ENCODE peak calls at places on chromosomes 16 and 17, in seven cellular contexts. One of them, this sample, is unnamed.

GRCh38 chr17:9254841-9255240 is 233.5 kb downstream of the NTN1 start:
- DNase-seq in stimulated activated effector memory CD8-positive, alpha-beta T cell treated with anti-CD3 and anti-CD28 coated beads, Interleukin-12 subunit alpha, Interleukin-12 subunit beta, amount 100 ng/mL, for 72 hours: no peak
- DNase-seq in activated naive CD8-positive, alpha-beta T cell treated with anti-CD3 and anti-CD28 coated beads, Interleukin-2, amount 50 U/mL, for 24 hours: no peak
- DNase-seq in activated CD4-positive, alpha-beta memory T cell treated with anti-CD3 and anti-CD28 coated beads, Interleukin-2, amount 10 ng/mL, durations not matched to agents 7 days and 5 days: no peak
- DNase-seq in stimulated activated CD8-positive, alpha-beta memory T cell treated with anti-CD3 and anti-CD28 coated beads, Interleukin-7, amount 100 ng/mL, for 1 hour: no peak
- DNase-seq in Daoy: no peak
- DNase-seq in stimulated activated CD4-positive, alpha-beta T cell treated with anti-CD3 and anti-CD28 coated beads, Interleukin-1b, Interleukin-23, amount 100 ng/mL, for 24 hours: no peak
- DNase-seq in this sample: no peak

GRCh38 chr16:75340715-75341500 is 89.5 kb upstream of the BCAR1 start:
- DNase-seq in stimulated activated effector memory CD8-positive, alpha-beta T cell treated with anti-CD3 and anti-CD28 coated beads, Interleukin-12 subunit alpha, Interleukin-12 subunit beta, amount 100 ng/mL, for 72 hours: no peak
- DNase-seq in activated naive CD8-positive, alpha-beta T cell treated with anti-CD3 and anti-CD28 coated beads, Interleukin-2, amount 50 U/mL, for 24 hours: no peak
- DNase-seq in activated CD4-positive, alpha-beta memory T cell treated with anti-CD3 and anti-CD28 coated beads, Interleukin-2, amount 10 ng/mL, durations not matched to agents 7 days and 5 days: no peak
- DNase-seq in stimulated activated CD8-positive, alpha-beta memory T cell treated with anti-CD3 and anti-CD28 coated beads, Interleukin-7, amount 100 ng/mL, for 1 hour: no peak
- DNase-seq in Daoy: peak; percentile 59
- DNase-seq in stimulated activated CD4-positive, alpha-beta T cell treated with anti-CD3 and anti-CD28 coated beads, Interleukin-1b, Interleukin-23, amount 100 ng/mL, for 24 hours: no peak
- DNase-seq in this sample: no peak

GRCh38 chr17:245020-245419 is 63.6 kb upstream of the DOC2B start:
- DNase-seq in stimulated activated effector memory CD8-positive, alpha-beta T cell treated with anti-CD3 and anti-CD28 coated beads, Interleukin-12 subunit alpha, Interleukin-12 subunit beta, amount 100 ng/mL, for 72 hours: no peak
- DNase-seq in activated naive CD8-positive, alpha-beta T cell treated with anti-CD3 and anti-CD28 coated beads, Interleukin-2, amount 50 U/mL, for 24 hours: no peak
- DNase-seq in activated CD4-positive, alpha-beta memory T cell treated with anti-CD3 and anti-CD28 coated beads, Interleukin-2, amount 10 ng/mL, durations not matched to agents 7 days and 5 days: no peak
- DNase-seq in stimulated activated CD8-positive, alpha-beta memory T cell treated with anti-CD3 and anti-CD28 coated beads, Interleukin-7, amount 100 ng/mL, for 1 hour: no peak
- DNase-seq in Daoy: no peak
- DNase-seq in stimulated activated CD4-positive, alpha-beta T cell treated with anti-CD3 and anti-CD28 coated beads, Interleukin-1b, Interleukin-23, amount 100 ng/mL, for 24 hours: no peak
- DNase-seq in this sample: no peak

GRCh38 chr16:88965411-88965810 is 11.6 kb downstream of the CBFA2T3 start:
- DNase-seq in stimulated activated effector memory CD8-positive, alpha-beta T cell treated with anti-CD3 and anti-CD28 coated beads, Interleukin-12 subunit alpha, Interleukin-12 subunit beta, amount 100 ng/mL, for 72 hours: no peak
- DNase-seq in activated naive CD8-positive, alpha-beta T cell treated with anti-CD3 and anti-CD28 coated beads, Interleukin-2, amount 50 U/mL, for 24 hours: no peak
- DNase-seq in activated CD4-positive, alpha-beta memory T cell treated with anti-CD3 and anti-CD28 coated beads, Interleukin-2, amount 10 ng/mL, durations not matched to agents 7 days and 5 days: no peak
- DNase-seq in stimulated activated CD8-positive, alpha-beta memory T cell treated with anti-CD3 and anti-CD28 coated beads, Interleukin-7, amount 100 ng/mL, for 1 hour: no peak
- DNase-seq in Daoy: no peak
- DNase-seq in stimulated activated CD4-positive, alpha-beta T cell treated with anti-CD3 and anti-CD28 coated beads, Interleukin-1b, Interleukin-23, amount 100 ng/mL, for 24 hours: no peak
- DNase-seq in this sample: no peak

GRCh38 chr17:2854662-2855061 is 58.4 kb downstream of the RAP1GAP2 start:
- DNase-seq in stimulated activated effector memory CD8-positive, alpha-beta T cell treated with anti-CD3 and anti-CD28 coated beads, Interleukin-12 subunit alpha, Interleukin-12 subunit beta, amount 100 ng/mL, for 72 hours: no peak
- DNase-seq in activated naive CD8-positive, alpha-beta T cell treated with anti-CD3 and anti-CD28 coated beads, Interleukin-2, amount 50 U/mL, for 24 hours: no peak
- DNase-seq in activated CD4-positive, alpha-beta memory T cell treated with anti-CD3 and anti-CD28 coated beads, Interleukin-2, amount 10 ng/mL, durations not matched to agents 7 days and 5 days: no peak
- DNase-seq in stimulated activated CD8-positive, alpha-beta memory T cell treated with anti-CD3 and anti-CD28 coated beads, Interleukin-7, amount 100 ng/mL, for 1 hour: no peak
- DNase-seq in Daoy: peak; percentile 46
- DNase-seq in stimulated activated CD4-positive, alpha-beta T cell treated with anti-CD3 and anti-CD28 coated beads, Interleukin-1b, Interleukin-23, amount 100 ng/mL, for 24 hours: no peak
- DNase-seq in this sample: no peak

GRCh38 chr17:34220776-34221390 is 34.2 kb upstream of the CCL2 start:
- DNase-seq in stimulated activated effector memory CD8-positive, alpha-beta T cell treated with anti-CD3 and anti-CD28 coated beads, Interleukin-12 subunit alpha, Interleukin-12 subunit beta, amount 100 ng/mL, for 72 hours: no peak
- DNase-seq in activated naive CD8-positive, alpha-beta T cell treated with anti-CD3 and anti-CD28 coated beads, Interleukin-2, amount 50 U/mL, for 24 hours: no peak
- DNase-seq in activated CD4-positive, alpha-beta memory T cell treated with anti-CD3 and anti-CD28 coated beads, Interleukin-2, amount 10 ng/mL, durations not matched to agents 7 days and 5 days: no peak
- DNase-seq in stimulated activated CD8-positive, alpha-beta memory T cell treated with anti-CD3 and anti-CD28 coated beads, Interleukin-7, amount 100 ng/mL, for 1 hour: no peak
- DNase-seq in Daoy: no peak
- DNase-seq in stimulated activated CD4-positive, alpha-beta T cell treated with anti-CD3 and anti-CD28 coated beads, Interleukin-1b, Interleukin-23, amount 100 ng/mL, for 24 hours: no peak
- DNase-seq in this sample: no peak

GRCh38 chr17:10398352-10398751 is 23.4 kb downstream of the MYH8 start:
- DNase-seq in stimulated activated effector memory CD8-positive, alpha-beta T cell treated with anti-CD3 and anti-CD28 coated beads, Interleukin-12 subunit alpha, Interleukin-12 subunit beta, amount 100 ng/mL, for 72 hours: no peak
- DNase-seq in activated naive CD8-positive, alpha-beta T cell treated with anti-CD3 and anti-CD28 coated beads, Interleukin-2, amount 50 U/mL, for 24 hours: no peak
- DNase-seq in activated CD4-positive, alpha-beta memory T cell treated with anti-CD3 and anti-CD28 coated beads, Interleukin-2, amount 10 ng/mL, durations not matched to agents 7 days and 5 days: no peak
- DNase-seq in stimulated activated CD8-positive, alpha-beta memory T cell treated with anti-CD3 and anti-CD28 coated beads, Interleukin-7, amount 100 ng/mL, for 1 hour: no peak
- DNase-seq in Daoy: peak; percentile 52
- DNase-seq in stimulated activated CD4-positive, alpha-beta T cell treated with anti-CD3 and anti-CD28 coated beads, Interleukin-1b, Interleukin-23, amount 100 ng/mL, for 24 hours: no peak
- DNase-seq in this sample: no peak

GRCh38 chr17:45428954-45429337 is 3.7 kb downstream of the ARHGAP27 start:
- DNase-seq in stimulated activated effector memory CD8-positive, alpha-beta T cell treated with anti-CD3 and anti-CD28 coated beads, Interleukin-12 subunit alpha, Interleukin-12 subunit beta, amount 100 ng/mL, for 72 hours: no peak
- DNase-seq in activated naive CD8-positive, alpha-beta T cell treated with anti-CD3 and anti-CD28 coated beads, Interleukin-2, amount 50 U/mL, for 24 hours: no peak
- DNase-seq in activated CD4-positive, alpha-beta memory T cell treated with anti-CD3 and anti-CD28 coated beads, Interleukin-2, amount 10 ng/mL, durations not matched to agents 7 days and 5 days: no peak
- DNase-seq in stimulated activated CD8-positive, alpha-beta memory T cell treated with anti-CD3 and anti-CD28 coated beads, Interleukin-7, amount 100 ng/mL, for 1 hour: no peak
- DNase-seq in Daoy: no peak
- DNase-seq in stimulated activated CD4-positive, alpha-beta T cell treated with anti-CD3 and anti-CD28 coated beads, Interleukin-1b, Interleukin-23, amount 100 ng/mL, for 24 hours: no peak
- DNase-seq in this sample: peak; percentile 52

GRCh38 chr17:50184057-50184456 is 17.4 kb downstream of the COL1A1 start:
- DNase-seq in stimulated activated effector memory CD8-positive, alpha-beta T cell treated with anti-CD3 and anti-CD28 coated beads, Interleukin-12 subunit alpha, Interleukin-12 subunit beta, amount 100 ng/mL, for 72 hours: no peak
- DNase-seq in activated naive CD8-positive, alpha-beta T cell treated with anti-CD3 and anti-CD28 coated beads, Interleukin-2, amount 50 U/mL, for 24 hours: no peak
- DNase-seq in activated CD4-positive, alpha-beta memory T cell treated with anti-CD3 and anti-CD28 coated beads, Interleukin-2, amount 10 ng/mL, durations not matched to agents 7 days and 5 days: no peak
- DNase-seq in stimulated activated CD8-positive, alpha-beta memory T cell treated with anti-CD3 and anti-CD28 coated beads, Interleukin-7, amount 100 ng/mL, for 1 hour: no peak
- DNase-seq in Daoy: peak; percentile 52
- DNase-seq in stimulated activated CD4-positive, alpha-beta T cell treated with anti-CD3 and anti-CD28 coated beads, Interleukin-1b, Interleukin-23, amount 100 ng/mL, for 24 hours: no peak
- DNase-seq in this sample: no peak

GRCh38 chr17:77482375-77483127 is 341.8 kb downstream of the SEC14L1 start:
- DNase-seq in stimulated activated effector memory CD8-positive, alpha-beta T cell treated with anti-CD3 and anti-CD28 coated beads, Interleukin-12 subunit alpha, Interleukin-12 subunit beta, amount 100 ng/mL, for 72 hours: no peak
- DNase-seq in activated naive CD8-positive, alpha-beta T cell treated with anti-CD3 and anti-CD28 coated beads, Interleukin-2, amount 50 U/mL, for 24 hours: no peak
- DNase-seq in activated CD4-positive, alpha-beta memory T cell treated with anti-CD3 and anti-CD28 coated beads, Interleukin-2, amount 10 ng/mL, durations not matched to agents 7 days and 5 days: no peak
- DNase-seq in stimulated activated CD8-positive, alpha-beta memory T cell treated with anti-CD3 and anti-CD28 coated beads, Interleukin-7, amount 100 ng/mL, for 1 hour: no peak
- DNase-seq in Daoy: no peak
- DNase-seq in stimulated activated CD4-positive, alpha-beta T cell treated with anti-CD3 and anti-CD28 coated beads, Interleukin-1b, Interleukin-23, amount 100 ng/mL, for 24 hours: no peak
- DNase-seq in this sample: no peak

GRCh38 chr17:39165844-39166349 is at the start of gene ARL5C:
- DNase-seq in stimulated activated effector memory CD8-positive, alpha-beta T cell treated with anti-CD3 and anti-CD28 coated beads, Interleukin-12 subunit alpha, Interleukin-12 subunit beta, amount 100 ng/mL, for 72 hours: no peak
- DNase-seq in activated naive CD8-positive, alpha-beta T cell treated with anti-CD3 and anti-CD28 coated beads, Interleukin-2, amount 50 U/mL, for 24 hours: no peak
- DNase-seq in activated CD4-positive, alpha-beta memory T cell treated with anti-CD3 and anti-CD28 coated beads, Interleukin-2, amount 10 ng/mL, durations not matched to agents 7 days and 5 days: no peak
- DNase-seq in stimulated activated CD8-positive, alpha-beta memory T cell treated with anti-CD3 and anti-CD28 coated beads, Interleukin-7, amount 100 ng/mL, for 1 hour: no peak
- DNase-seq in Daoy: no peak
- DNase-seq in stimulated activated CD4-positive, alpha-beta T cell treated with anti-CD3 and anti-CD28 coated beads, Interleukin-1b, Interleukin-23, amount 100 ng/mL, for 24 hours: no peak
- DNase-seq in this sample: no peak

GRCh38 chr17:74545456-74546230 is at the start of gene CD300C:
- DNase-seq in stimulated activated effector memory CD8-positive, alpha-beta T cell treated with anti-CD3 and anti-CD28 coated beads, Interleukin-12 subunit alpha, Interleukin-12 subunit beta, amount 100 ng/mL, for 72 hours: no peak
- DNase-seq in activated naive CD8-positive, alpha-beta T cell treated with anti-CD3 and anti-CD28 coated beads, Interleukin-2, amount 50 U/mL, for 24 hours: peak; percentile 10
- DNase-seq in activated CD4-positive, alpha-beta memory T cell treated with anti-CD3 and anti-CD28 coated beads, Interleukin-2, amount 10 ng/mL, durations not matched to agents 7 days and 5 days: peak; percentile 60
- DNase-seq in stimulated activated CD8-positive, alpha-beta memory T cell treated with anti-CD3 and anti-CD28 coated beads, Interleukin-7, amount 100 ng/mL, for 1 hour: no peak
- DNase-seq in Daoy: peak; percentile 46
- DNase-seq in stimulated activated CD4-positive, alpha-beta T cell treated with anti-CD3 and anti-CD28 coated beads, Interleukin-1b, Interleukin-23, amount 100 ng/mL, for 24 hours: no peak
- DNase-seq in this sample: no peak

GRCh38 chr16:3536271-3536671 is 35.5 kb downstream of the CLUAP1 start:
- DNase-seq in stimulated activated effector memory CD8-positive, alpha-beta T cell treated with anti-CD3 and anti-CD28 coated beads, Interleukin-12 subunit alpha, Interleukin-12 subunit beta, amount 100 ng/mL, for 72 hours: no peak
- DNase-seq in activated naive CD8-positive, alpha-beta T cell treated with anti-CD3 and anti-CD28 coated beads, Interleukin-2, amount 50 U/mL, for 24 hours: no peak
- DNase-seq in activated CD4-positive, alpha-beta memory T cell treated with anti-CD3 and anti-CD28 coated beads, Interleukin-2, amount 10 ng/mL, durations not matched to agents 7 days and 5 days: no peak
- DNase-seq in stimulated activated CD8-positive, alpha-beta memory T cell treated with anti-CD3 and anti-CD28 coated beads, Interleukin-7, amount 100 ng/mL, for 1 hour: no peak
- DNase-seq in Daoy: no peak
- DNase-seq in stimulated activated CD4-positive, alpha-beta T cell treated with anti-CD3 and anti-CD28 coated beads, Interleukin-1b, Interleukin-23, amount 100 ng/mL, for 24 hours: no peak
- DNase-seq in this sample: no peak

GRCh38 chr16:19609359-19609758 is 53.9 kb downstream of the VPS35L start:
- DNase-seq in stimulated activated effector memory CD8-positive, alpha-beta T cell treated with anti-CD3 and anti-CD28 coated beads, Interleukin-12 subunit alpha, Interleukin-12 subunit beta, amount 100 ng/mL, for 72 hours: no peak
- DNase-seq in activated naive CD8-positive, alpha-beta T cell treated with anti-CD3 and anti-CD28 coated beads, Interleukin-2, amount 50 U/mL, for 24 hours: no peak
- DNase-seq in activated CD4-positive, alpha-beta memory T cell treated with anti-CD3 and anti-CD28 coated beads, Interleukin-2, amount 10 ng/mL, durations not matched to agents 7 days and 5 days: no peak
- DNase-seq in stimulated activated CD8-positive, alpha-beta memory T cell treated with anti-CD3 and anti-CD28 coated beads, Interleukin-7, amount 100 ng/mL, for 1 hour: no peak
- DNase-seq in Daoy: no peak
- DNase-seq in stimulated activated CD4-positive, alpha-beta T cell treated with anti-CD3 and anti-CD28 coated beads, Interleukin-1b, Interleukin-23, amount 100 ng/mL, for 24 hours: no peak
- DNase-seq in this sample: no peak

GRCh38 chr17:2173005-2173404 is 118.1 kb downstream of the HIC1 start:
- DNase-seq in stimulated activated effector memory CD8-positive, alpha-beta T cell treated with anti-CD3 and anti-CD28 coated beads, Interleukin-12 subunit alpha, Interleukin-12 subunit beta, amount 100 ng/mL, for 72 hours: no peak
- DNase-seq in activated naive CD8-positive, alpha-beta T cell treated with anti-CD3 and anti-CD28 coated beads, Interleukin-2, amount 50 U/mL, for 24 hours: no peak
- DNase-seq in activated CD4-positive, alpha-beta memory T cell treated with anti-CD3 and anti-CD28 coated beads, Interleukin-2, amount 10 ng/mL, durations not matched to agents 7 days and 5 days: no peak
- DNase-seq in stimulated activated CD8-positive, alpha-beta memory T cell treated with anti-CD3 and anti-CD28 coated beads, Interleukin-7, amount 100 ng/mL, for 1 hour: no peak
- DNase-seq in Daoy: no peak
- DNase-seq in stimulated activated CD4-positive, alpha-beta T cell treated with anti-CD3 and anti-CD28 coated beads, Interleukin-1b, Interleukin-23, amount 100 ng/mL, for 24 hours: no peak
- DNase-seq in this sample: no peak

GRCh38 chr16:17343028-17343427 is 127.7 kb downstream of the XYLT1 start:
- DNase-seq in stimulated activated effector memory CD8-positive, alpha-beta T cell treated with anti-CD3 and anti-CD28 coated beads, Interleukin-12 subunit alpha, Interleukin-12 subunit beta, amount 100 ng/mL, for 72 hours: peak; percentile 69
- DNase-seq in activated naive CD8-positive, alpha-beta T cell treated with anti-CD3 and anti-CD28 coated beads, Interleukin-2, amount 50 U/mL, for 24 hours: peak; percentile 58
- DNase-seq in activated CD4-positive, alpha-beta memory T cell treated with anti-CD3 and anti-CD28 coated beads, Interleukin-2, amount 10 ng/mL, durations not matched to agents 7 days and 5 days: peak; percentile 74
- DNase-seq in stimulated activated CD8-positive, alpha-beta memory T cell treated with anti-CD3 and anti-CD28 coated beads, Interleukin-7, amount 100 ng/mL, for 1 hour: no peak
- DNase-seq in Daoy: no peak
- DNase-seq in stimulated activated CD4-positive, alpha-beta T cell treated with anti-CD3 and anti-CD28 coated beads, Interleukin-1b, Interleukin-23, amount 100 ng/mL, for 24 hours: no peak
- DNase-seq in this sample: no peak

GRCh38 chr16:86387461-86388440 is 122.6 kb upstream of the FOXF1 start:
- DNase-seq in stimulated activated effector memory CD8-positive, alpha-beta T cell treated with anti-CD3 and anti-CD28 coated beads, Interleukin-12 subunit alpha, Interleukin-12 subunit beta, amount 100 ng/mL, for 72 hours: no peak
- DNase-seq in activated naive CD8-positive, alpha-beta T cell treated with anti-CD3 and anti-CD28 coated beads, Interleukin-2, amount 50 U/mL, for 24 hours: peak; percentile 5
- DNase-seq in activated CD4-positive, alpha-beta memory T cell treated with anti-CD3 and anti-CD28 coated beads, Interleukin-2, amount 10 ng/mL, durations not matched to agents 7 days and 5 days: no peak
- DNase-seq in stimulated activated CD8-positive, alpha-beta memory T cell treated with anti-CD3 and anti-CD28 coated beads, Interleukin-7, amount 100 ng/mL, for 1 hour: no peak
- DNase-seq in Daoy: peak; percentile 96
- DNase-seq in stimulated activated CD4-positive, alpha-beta T cell treated with anti-CD3 and anti-CD28 coated beads, Interleukin-1b, Interleukin-23, amount 100 ng/mL, for 24 hours: no peak
- DNase-seq in this sample: no peak

GRCh38 chr16:58378401-58378800 is 13.9 kb upstream of the GINS3 start:
- DNase-seq in stimulated activated effector memory CD8-positive, alpha-beta T cell treated with anti-CD3 and anti-CD28 coated beads, Interleukin-12 subunit alpha, Interleukin-12 subunit beta, amount 100 ng/mL, for 72 hours: no peak
- DNase-seq in activated naive CD8-positive, alpha-beta T cell treated with anti-CD3 and anti-CD28 coated beads, Interleukin-2, amount 50 U/mL, for 24 hours: no peak
- DNase-seq in activated CD4-positive, alpha-beta memory T cell treated with anti-CD3 and anti-CD28 coated beads, Interleukin-2, amount 10 ng/mL, durations not matched to agents 7 days and 5 days: no peak
- DNase-seq in stimulated activated CD8-positive, alpha-beta memory T cell treated with anti-CD3 and anti-CD28 coated beads, Interleukin-7, amount 100 ng/mL, for 1 hour: no peak
- DNase-seq in Daoy: no peak
- DNase-seq in stimulated activated CD4-positive, alpha-beta T cell treated with anti-CD3 and anti-CD28 coated beads, Interleukin-1b, Interleukin-23, amount 100 ng/mL, for 24 hours: no peak
- DNase-seq in this sample: no peak

GRCh38 chr17:27466748-27467375 is 10.6 kb downstream of the KSR1 start:
- DNase-seq in stimulated activated effector memory CD8-positive, alpha-beta T cell treated with anti-CD3 and anti-CD28 coated beads, Interleukin-12 subunit alpha, Interleukin-12 subunit beta, amount 100 ng/mL, for 72 hours: peak; percentile 85
- DNase-seq in activated naive CD8-positive, alpha-beta T cell treated with anti-CD3 and anti-CD28 coated beads, Interleukin-2, amount 50 U/mL, for 24 hours: peak; percentile 80
- DNase-seq in activated CD4-positive, alpha-beta memory T cell treated with anti-CD3 and anti-CD28 coated beads, Interleukin-2, amount 10 ng/mL, durations not matched to agents 7 days and 5 days: peak; percentile 85
- DNase-seq in stimulated activated CD8-positive, alpha-beta memory T cell treated with anti-CD3 and anti-CD28 coated beads, Interleukin-7, amount 100 ng/mL, for 1 hour: no peak
- DNase-seq in Daoy: peak; percentile 58
- DNase-seq in stimulated activated CD4-positive, alpha-beta T cell treated with anti-CD3 and anti-CD28 coated beads, Interleukin-1b, Interleukin-23, amount 100 ng/mL, for 24 hours: no peak
- DNase-seq in this sample: peak; percentile 90

GRCh38 chr16:25066747-25067631 is 44.6 kb upstream of the LCMT1 start:
- DNase-seq in stimulated activated effector memory CD8-positive, alpha-beta T cell treated with anti-CD3 and anti-CD28 coated beads, Interleukin-12 subunit alpha, Interleukin-12 subunit beta, amount 100 ng/mL, for 72 hours: peak; percentile 87
- DNase-seq in activated naive CD8-positive, alpha-beta T cell treated with anti-CD3 and anti-CD28 coated beads, Interleukin-2, amount 50 U/mL, for 24 hours: peak; percentile 87
- DNase-seq in activated CD4-positive, alpha-beta memory T cell treated with anti-CD3 and anti-CD28 coated beads, Interleukin-2, amount 10 ng/mL, durations not matched to agents 7 days and 5 days: peak; percentile 89
- DNase-seq in stimulated activated CD8-positive, alpha-beta memory T cell treated with anti-CD3 and anti-CD28 coated beads, Interleukin-7, amount 100 ng/mL, for 1 hour: peak; percentile 66
- DNase-seq in Daoy: peak; percentile 82
- DNase-seq in stimulated activated CD4-positive, alpha-beta T cell treated with anti-CD3 and anti-CD28 coated beads, Interleukin-1b, Interleukin-23, amount 100 ng/mL, for 24 hours: peak; percentile 49
- DNase-seq in this sample: peak; percentile 93

GRCh38 chr17:64187093-64187895 is 57.4 kb upstream of the ERN1 start:
- DNase-seq in stimulated activated effector memory CD8-positive, alpha-beta T cell treated with anti-CD3 and anti-CD28 coated beads, Interleukin-12 subunit alpha, Interleukin-12 subunit beta, amount 100 ng/mL, for 72 hours: no peak
- DNase-seq in activated naive CD8-positive, alpha-beta T cell treated with anti-CD3 and anti-CD28 coated beads, Interleukin-2, amount 50 U/mL, for 24 hours: no peak
- DNase-seq in activated CD4-positive, alpha-beta memory T cell treated with anti-CD3 and anti-CD28 coated beads, Interleukin-2, amount 10 ng/mL, durations not matched to agents 7 days and 5 days: no peak
- DNase-seq in stimulated activated CD8-positive, alpha-beta memory T cell treated with anti-CD3 and anti-CD28 coated beads, Interleukin-7, amount 100 ng/mL, for 1 hour: no peak
- DNase-seq in Daoy: no peak
- DNase-seq in stimulated activated CD4-positive, alpha-beta T cell treated with anti-CD3 and anti-CD28 coated beads, Interleukin-1b, Interleukin-23, amount 100 ng/mL, for 24 hours: no peak
- DNase-seq in this sample: no peak

This sample was measured in activated effector memory CD4-positive, alpha-beta T cell treated with anti-CD3 and anti-CD28 coated beads, Interleukin-2, amount 50 U/mL, for 16 hours.